ENCODE peak calls at places on chromosomes 7 and 10, in ten cellular contexts. Z is activated T-helper 1 cell treated with Interleukin-2 at 50 U/mL for 16 hours; J is fibroblast of the aortic adventitia; F is memory B cell; G is stimulated activated CD4-positive, alpha-beta T cell treated with anti-CD3 and anti-CD28 coated beads, Interleukin-1b, Interleukin-23, amount 100 ng/mL, for 4 hours; O is RCC 7860; W is naive thymus-derived CD8-positive, alpha-beta T cell; M is spleen; S is amygdala; E is progenitor cell of endocrine pancreas. C is an unnamed sample.

GRCh38 chr10:13873201-13873600 is 286.4 kb downstream of the PRPF18 start:
- DNase-seq in Z (no peak), J (no peak), F (no peak), G (no peak), O (no peak), W (no peak), M (no peak), S (no peak), E (no peak), C (no peak)

GRCh38 chr7:1856966-1857441 is 186.9 kb downstream of the ELFN1 start:
- DNase-seq in Z (no peak), J (no peak), F (no peak), G (no peak), O (no peak), W (peak), M (peak), S (no peak), E (no peak), C (no peak)

GRCh38 chr7:115844857-115845256 is 185.7 kb downstream of the TFEC start:
- DNase-seq in Z (no peak), J (peak), F (no peak), G (no peak), O (no peak), W (no peak), M (no peak), S (no peak), E (no peak), C (no peak)

GRCh38 chr7:105934577-105935185 is 28.4 kb upstream of the CDHR3 start:
- DNase-seq in Z (no peak), J (peak), F (no peak), G (no peak), O (no peak), W (no peak), M (no peak), S (no peak), E (peak), C (no peak)

GRCh38 chr7:32047075-32047474 is 23.1 kb downstream of the PDE1C start:
- DNase-seq in Z (no peak), J (no peak), F (no peak), G (no peak), O (no peak), W (no peak), M (no peak), S (no peak), E (no peak), C (no peak)

GRCh38 chr7:1810521-1810920 is 140.4 kb downstream of the ELFN1 start:
- DNase-seq in Z (no peak), J (no peak), F (no peak), G (no peak), O (no peak), W (no peak), M (peak), S (no peak), E (no peak), C (no peak)

GRCh38 chr10:130161331-130161730 is 25.1 kb downstream of the GLRX3 start:
- DNase-seq in Z (no peak), J (no peak), F (no peak), G (no peak), O (no peak), W (no peak), M (no peak), S (no peak), E (no peak), C (no peak)

GRCh38 chr10:114100848-114101741 is 57.4 kb downstream of the ADRB1 start:
- DNase-seq in Z (no peak), J (peak), F (no peak), G (no peak), O (peak), W (no peak), M (no peak), S (no peak), E (no peak), C (no peak)

GRCh38 chr7:98878365-98879197 is at the start of gene TRRAP:
- DNase-seq in Z (peak), J (peak), F (peak), G (peak), O (peak), W (peak), M (peak), S (peak), E (peak), C (peak)

GRCh38 chr10:124677291-124677690 is 66.9 kb downstream of the FAM53B start:
- DNase-seq in Z (no peak), J (no peak), F (no peak), G (no peak), O (no peak), W (no peak), M (peak), S (no peak), E (no peak), C (no peak)

GRCh38 chr10:71766717-71767419 is 6.5 kb downstream of the VSIR start:
- DNase-seq in Z (no peak), J (peak), F (no peak), G (no peak), O (peak), W (no peak), M (peak), S (no peak), E (no peak), C (no peak)

GRCh38 chr10:117955171-117955570 is 91.6 kb downstream of the RAB11FIP2 start:
- DNase-seq in Z (no peak), J (no peak), F (no peak), G (no peak), O (no peak), W (no peak), M (no peak), S (no peak), E (no peak), C (no peak)

C was measured in activated B cell treated with CpG ODN at 0.5 μM for 24 hours.